ENCODE peak calls at places on chromosomes 6 and 20, in five cellular contexts. Q, U, K, A and H are unnamed samples.
A peak's percentile ranks its signal among the peaks of the same experiment; 100 is the strongest.

GRCh38 chr6:4388675-4389074 is 253.3 kb upstream of the ECI2 start:
- DNase-seq in Q (no peak), U (no peak), K (no peak), A (no peak), H (no peak)

GRCh38 chr6:149150999-149151398 is 166.5 kb upstream of the TAB2 start:
- DNase-seq in Q (no peak), U (no peak), K (no peak), A (no peak), H (no peak)

GRCh38 chr6:150596439-150596838 is 3.2 kb upstream of the PLEKHG1 start:
- DNase-seq in Q (no peak), U (no peak), K (no peak), A (peak; percentile 33), H (no peak)

GRCh38 chr6:43809417-43810305 is 39.6 kb downstream of the VEGFA start:
- DNase-seq in Q (peak; percentile 38), U (no peak), K (peak; percentile 62), A (peak; percentile 87), H (no peak)

GRCh38 chr6:16168858-16169257 is 40.0 kb downstream of the MYLIP start:
- DNase-seq in Q (no peak), U (no peak), K (peak; percentile 40), A (peak; percentile 40), H (peak; percentile 74)

GRCh38 chr20:21033817-21034216 is 72.3 kb downstream of the LINC00237 start:
- DNase-seq in Q (no peak), U (no peak), K (no peak), A (no peak), H (no peak)

GRCh38 chr20:49713779-49714712 is at the start of gene B4GALT5:
- DNase-seq in Q (peak; percentile 82), U (peak; percentile 44), K (peak; percentile 92), A (peak; percentile 91), H (peak; percentile 91)

GRCh38 chr6:15341311-15341710 is 95.4 kb downstream of the JARID2 start:
- DNase-seq in Q (no peak), U (no peak), K (no peak), A (no peak), H (no peak)

GRCh38 chr6:166615059-166615770 is 11.8 kb downstream of the RPS6KA2 start:
- DNase-seq in Q (no peak), U (no peak), K (no peak), A (no peak), H (no peak)

GRCh38 chr6:4776967-4777925 is 1.0 kb downstream of the CDYL start:
- DNase-seq in Q (no peak), U (peak; percentile 4), K (peak; percentile 10), A (peak; percentile 36), H (no peak)

DNA sequence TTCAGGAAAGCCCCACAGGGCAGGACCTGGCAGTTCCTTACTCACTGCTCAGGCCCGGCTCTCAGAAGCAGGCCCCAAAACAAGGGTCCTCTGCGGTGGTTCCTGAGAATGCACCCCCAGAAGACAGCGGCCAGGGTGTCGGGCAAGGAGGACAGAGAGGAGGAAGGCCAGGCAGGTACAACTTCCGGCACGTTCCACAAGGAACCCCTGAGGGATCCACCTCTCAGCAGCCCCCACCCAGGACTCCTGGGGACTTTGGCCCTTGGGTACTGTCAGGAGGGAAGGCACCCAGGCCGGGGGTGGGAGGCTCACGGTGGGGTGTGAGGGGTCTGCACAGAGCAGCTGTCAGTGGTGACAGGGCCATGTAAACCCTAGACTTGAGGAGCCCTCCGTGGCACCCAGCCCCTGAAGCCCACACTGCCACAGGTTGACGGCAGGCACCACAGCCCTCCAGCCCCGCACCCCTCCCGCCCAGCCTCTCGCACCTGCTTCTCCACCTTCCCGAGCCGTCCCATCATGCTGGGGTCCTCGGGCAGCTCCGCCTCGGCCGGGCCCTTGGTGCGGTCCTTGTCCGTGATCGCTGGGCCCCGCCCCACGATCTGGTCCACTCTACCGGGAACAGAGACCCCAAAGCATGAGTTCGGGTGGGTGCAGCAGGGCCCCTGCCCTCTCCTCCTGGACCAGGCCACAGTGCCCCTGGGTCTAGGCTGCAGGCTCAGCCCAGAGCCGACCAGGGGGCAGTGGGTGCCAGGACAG is 47.0 kb upstream of the CHRNA4 start:
- DNase-seq in Q (no peak), U (no peak), K (no peak), A (no peak), H (no peak)
- H3K4me3 ChIP-seq in Q (no peak overlapping the region), U (no peak overlapping the region), K (no peak overlapping the region), A (no peak overlapping the region), H (no peak overlapping the region)

GRCh38 chr6:125888989-125889656 is 67.4 kb upstream of the HINT3 start:
- DNase-seq in Q (no peak), U (no peak), K (no peak), A (peak; percentile 32), H (no peak)

GRCh38 chr6:125886914-125887313 is 69.7 kb upstream of the HINT3 start:
- DNase-seq in Q (no peak), U (no peak), K (no peak), A (no peak), H (peak; percentile 31)

GRCh38 chr6:125882243-125882642 is 74.3 kb upstream of the HINT3 start:
- DNase-seq in Q (no peak), U (no peak), K (no peak), A (no peak), H (no peak)

GRCh38 chr6:125884656-125885055 is 71.9 kb upstream of the HINT3 start:
- DNase-seq in Q (no peak), U (no peak), K (peak; percentile 52), A (no peak), H (no peak)

GRCh38 chr6:125887372-125887771 is 69.2 kb upstream of the HINT3 start:
- DNase-seq in Q (no peak), U (no peak), K (no peak), A (no peak), H (no peak)
- H3K4me3 ChIP-seq in Q (no peak overlapping the region), U (no peak overlapping the region), K (no peak overlapping the region), A (no peak overlapping the region), H (no peak overlapping the region)

GRCh38 chr6:40477246-40478126 is 109.7 kb downstream of the LRFN2 start:
- DNase-seq in Q (no peak), U (no peak), K (peak; percentile 56), A (peak; percentile 48), H (peak; percentile 55)
- H3K4me3 ChIP-seq in Q (no peak overlapping the region), U (no peak overlapping the region), K (peak overlapping the region; percentile 35), A (no peak overlapping the region), H (no peak overlapping the region)

DNA sequence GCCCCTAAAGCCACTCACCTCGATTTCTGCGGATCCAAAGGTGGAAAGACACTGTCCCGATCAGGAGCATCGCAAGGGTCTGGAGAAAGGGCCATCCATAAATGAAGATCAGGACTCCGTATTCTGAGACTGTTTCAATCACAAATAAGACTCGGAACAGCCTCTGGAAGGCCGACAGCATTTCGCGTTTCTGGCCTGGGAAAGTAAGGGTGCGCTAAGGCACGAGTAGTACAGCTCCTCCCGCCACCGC is 44.6 kb downstream of the DPPA5 start:
- DNase-seq in Q (no peak), U (no peak), K (no peak), A (no peak), H (no peak)
- H3K4me3 ChIP-seq in Q (peak overlapping the region; percentile 59), U (peak overlapping the region; percentile 41), K (peak overlapping the region; percentile 90), A (peak overlapping the region; percentile 72), H (peak overlapping the region; percentile 51)

DNA sequence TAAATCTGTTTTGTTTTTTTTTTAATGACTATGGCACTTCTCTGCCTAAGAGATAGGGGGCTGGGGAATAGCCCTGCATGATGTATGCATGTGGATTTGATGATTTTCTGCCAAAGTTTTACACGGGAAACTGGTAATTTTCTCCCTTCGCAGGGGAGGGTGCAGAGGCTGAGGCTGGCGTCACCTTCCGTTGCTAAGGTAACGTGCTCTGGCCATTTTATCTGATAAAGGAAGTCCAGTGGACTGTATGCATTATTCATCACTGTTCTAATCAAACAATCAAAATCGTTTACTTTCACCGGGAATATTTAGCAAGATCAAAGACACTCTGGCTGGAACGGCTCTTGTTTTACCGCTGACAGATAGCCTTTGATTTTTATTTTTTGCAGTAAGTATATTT is 789 bp downstream of the PHACTR1 start:
- DNase-seq in Q (no peak), U (no peak), K (no peak), A (no peak), H (no peak)
- H3K4me3 ChIP-seq in Q (no peak overlapping the region), U (no peak overlapping the region), K (no peak overlapping the region), A (no peak overlapping the region), H (no peak overlapping the region)

GRCh38 chr6:28825732-28826293 is 98.0 kb downstream of the TRIM27 start:
- DNase-seq in Q (no peak), U (no peak), K (no peak), A (no peak), H (no peak)

DNA sequence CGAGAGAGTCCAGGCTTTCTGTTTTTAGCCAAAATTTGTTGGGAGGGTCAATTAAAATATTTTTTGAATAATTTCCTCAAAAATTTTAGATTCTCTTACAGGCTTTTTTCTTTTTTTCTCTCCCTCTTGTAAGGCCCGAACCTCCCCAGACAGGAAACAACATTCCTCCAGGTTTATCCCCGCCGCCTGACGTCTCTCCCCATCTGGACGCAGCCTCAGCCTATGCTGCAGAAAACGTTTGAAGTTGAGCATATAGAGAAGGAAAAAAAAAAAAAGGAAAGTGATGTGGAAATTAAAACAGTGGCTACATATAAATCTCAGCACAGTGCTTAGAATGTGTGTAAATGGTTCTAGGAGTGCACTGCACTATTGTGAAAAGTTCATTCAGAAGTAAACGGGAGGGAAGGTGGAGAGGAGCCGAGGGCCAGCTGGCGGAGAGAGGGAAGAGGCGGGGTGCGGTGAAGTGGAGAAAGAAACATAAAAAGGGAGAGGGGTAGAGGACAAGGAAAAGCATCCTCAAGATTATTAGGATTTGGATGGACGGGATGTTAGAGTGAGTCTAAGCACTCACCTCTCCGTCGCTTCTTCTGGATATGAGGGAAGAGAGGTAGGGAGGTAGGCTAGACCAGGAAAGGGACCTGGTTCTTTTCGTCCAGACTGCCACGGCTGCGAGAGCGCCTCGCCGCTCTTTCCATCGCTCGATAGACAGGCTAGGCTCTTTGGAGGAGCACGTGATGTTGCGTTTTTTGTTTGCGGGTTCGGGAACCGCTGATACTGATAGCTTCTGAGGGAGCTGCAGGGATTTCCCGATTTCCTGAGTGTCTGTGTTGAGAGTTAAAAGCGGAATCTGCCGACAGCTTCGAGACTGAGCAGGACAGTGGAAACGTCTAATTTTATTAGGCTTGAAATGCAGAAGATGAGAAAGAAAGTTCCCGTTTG is 98.7 kb downstream of the TRIM27 start:
- DNase-seq in Q (no peak), U (no peak), K (no peak), A (no peak), H (no peak)
- H3K4me3 ChIP-seq in Q (no peak overlapping the region), U (no peak overlapping the region), K (peak overlapping the region; percentile 41), A (no peak overlapping the region), H (peak overlapping the region; percentile 3)

GRCh38 chr20:47358052-47358671 is 1.7 kb upstream of the ZMYND8 start:
- DNase-seq in Q (no peak), U (no peak), K (no peak), A (no peak), H (no peak)
- H3K4me3 ChIP-seq in Q (peak overlapping the region; percentile 20), U (no peak overlapping the region), K (peak overlapping the region; percentile 68), A (no peak overlapping the region), H (peak overlapping the region; percentile 27)

GRCh38 chr6:144335914-144336313 is 50.8 kb downstream of the UTRN start:
- DNase-seq in Q (no peak), U (no peak), K (no peak), A (no peak), H (no peak)
- H3K4me3 ChIP-seq in Q (no peak overlapping the region), U (no peak overlapping the region), K (no peak overlapping the region), A (no peak overlapping the region), H (no peak overlapping the region)